ENCODE peak calls at places on chromosomes 7 and 10, in six cellular contexts. K, L, H, N, S and M are unnamed samples.

GRCh38 chr7:155811560-155811894 is 736 bp downstream of the SHH start:
- DNase-seq in K (no peak), L (no peak), H (no peak), N (no peak), S (no peak), M (no peak)

GRCh38 chr10:56318816-56319215 is 42.2 kb downstream of the ZWINT start:
- DNase-seq in K (no peak), L (no peak), H (no peak), N (no peak), S (no peak), M (no peak)

GRCh38 chr7:156113733-156114132 is 301.5 kb upstream of the SHH start:
- DNase-seq in K (peak), L (no peak), H (no peak), N (no peak), S (no peak), M (no peak)

GRCh38 chr7:5197811-5198210 is 7.8 kb downstream of the WIPI2 start:
- DNase-seq in K (no peak), L (no peak), H (no peak), N (no peak), S (no peak), M (no peak)

GRCh38 chr7:69204936-69205335 is 393.3 kb upstream of the AUTS2 start:
- DNase-seq in K (no peak), L (no peak), H (no peak), N (no peak), S (peak), M (no peak)

GRCh38 chr10:38102889-38103288 is 8.8 kb downstream of the ZNF37A start:
- DNase-seq in K (no peak), L (no peak), H (no peak), N (no peak), S (no peak), M (no peak)

GRCh38 chr10:50360486-50360885 is 109.2 kb upstream of the ASAH2 start:
- DNase-seq in K (no peak), L (no peak), H (no peak), N (no peak), S (peak), M (no peak)

GRCh38 chr10:30758341-30758740 is 128.8 kb upstream of the LYZL2 start:
- DNase-seq in K (no peak), L (no peak), H (no peak), N (no peak), S (peak), M (no peak)

GRCh38 chr10:57849726-57850357 is 417.9 kb downstream of the IPMK start:
- DNase-seq in K (peak), L (no peak), H (peak), N (no peak), S (peak), M (no peak)

GRCh38 chr7:50068026-50068425 is 25.0 kb downstream of the ZPBP start:
- DNase-seq in K (peak), L (no peak), H (peak), N (no peak), S (peak), M (no peak)

GRCh38 chr10:1344846-1345245 is 288.7 kb downstream of the WDR37 start:
- DNase-seq in K (no peak), L (no peak), H (no peak), N (no peak), S (no peak), M (no peak)

GRCh38 chr10:3806603-3807002 is 21.6 kb upstream of the KLF6 start:
- DNase-seq in K (no peak), L (no peak), H (no peak), N (no peak), S (peak), M (no peak)

GRCh38 chr10:111511751-111512150 is 434.9 kb downstream of the ADRA2A start:
- DNase-seq in K (no peak), L (peak), H (no peak), N (no peak), S (no peak), M (no peak)

GRCh38 chr10:71688256-71688655 is 31.3 kb downstream of the C10orf105 start:
- DNase-seq in K (no peak), L (no peak), H (no peak), N (no peak), S (no peak), M (no peak)

GRCh38 chr10:2985729-2986232 is 81.6 kb upstream of the PFKP start:
- DNase-seq in K (peak), L (no peak), H (no peak), N (no peak), S (no peak), M (no peak)

GRCh38 chr10:97777148-97777547 is 5.3 kb upstream of the SFRP5 start:
- DNase-seq in K (no peak), L (no peak), H (no peak), N (no peak), S (no peak), M (no peak)

GRCh38 chr10:71285180-71285545 is 33.9 kb upstream of the SLC29A3 start:
- DNase-seq in K (peak), L (peak), H (peak), N (peak), S (peak), M (peak)

GRCh38 chr7:140060788-140061606 is 1.8 kb downstream of the PARP12 start:
- DNase-seq in K (no peak), L (no peak), H (no peak), N (peak), S (peak), M (no peak)

GRCh38 chr7:85104432-85105205 is 82.2 kb downstream of the SEMA3D start:
- DNase-seq in K (peak), L (no peak), H (peak), N (no peak), S (peak), M (no peak)

GRCh38 chr10:71746344-71747037 is 26.8 kb downstream of the VSIR start:
- DNase-seq in K (no peak), L (no peak), H (no peak), N (peak), S (peak), M (peak)

GRCh38 chr10:48509061-48509772 is 95.7 kb downstream of the ARHGAP22 start:
- DNase-seq in K (no peak), L (no peak), H (no peak), N (peak), S (no peak), M (no peak)

GRCh38 chr7:98982686-98983085 is 104.4 kb downstream of the TRRAP start:
- DNase-seq in K (no peak), L (no peak), H (no peak), N (peak), S (no peak), M (no peak)

DNA sequence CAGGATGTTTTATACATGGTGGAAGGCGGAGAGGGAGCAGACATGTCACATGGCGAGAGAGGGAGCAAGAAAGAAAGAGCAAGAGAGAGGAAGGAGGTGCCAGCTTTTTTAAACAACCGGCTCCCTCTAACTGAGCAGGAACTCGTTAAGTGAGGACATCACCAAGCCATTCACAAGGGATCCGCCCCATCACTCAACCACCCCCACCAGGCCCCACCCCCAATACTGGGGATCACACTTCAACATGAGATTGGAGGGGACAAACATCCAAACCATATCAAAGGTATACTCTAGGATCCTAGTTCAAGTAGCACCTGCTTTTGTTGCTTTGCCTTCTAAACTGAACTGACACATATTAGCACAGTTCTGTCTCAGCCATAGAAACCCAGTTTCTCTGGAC is 141.9 kb upstream of the KLF14 start:
- DNase-seq in K (no peak), L (no peak), H (no peak), N (no peak), S (no peak), M (no peak)
- H3K27ac ChIP-seq in K (peak), L (no peak), H (peak), N (no peak), S (no peak), M (no peak)

GRCh38 chr7:104793066-104793465 is 220.9 kb upstream of the KMT2E start:
- DNase-seq in K (no peak), L (no peak), H (no peak), N (no peak), S (peak), M (no peak)
- H3K27ac ChIP-seq in K (no peak), L (no peak), H (no peak), N (no peak), S (no peak), M (no peak)

DNA sequence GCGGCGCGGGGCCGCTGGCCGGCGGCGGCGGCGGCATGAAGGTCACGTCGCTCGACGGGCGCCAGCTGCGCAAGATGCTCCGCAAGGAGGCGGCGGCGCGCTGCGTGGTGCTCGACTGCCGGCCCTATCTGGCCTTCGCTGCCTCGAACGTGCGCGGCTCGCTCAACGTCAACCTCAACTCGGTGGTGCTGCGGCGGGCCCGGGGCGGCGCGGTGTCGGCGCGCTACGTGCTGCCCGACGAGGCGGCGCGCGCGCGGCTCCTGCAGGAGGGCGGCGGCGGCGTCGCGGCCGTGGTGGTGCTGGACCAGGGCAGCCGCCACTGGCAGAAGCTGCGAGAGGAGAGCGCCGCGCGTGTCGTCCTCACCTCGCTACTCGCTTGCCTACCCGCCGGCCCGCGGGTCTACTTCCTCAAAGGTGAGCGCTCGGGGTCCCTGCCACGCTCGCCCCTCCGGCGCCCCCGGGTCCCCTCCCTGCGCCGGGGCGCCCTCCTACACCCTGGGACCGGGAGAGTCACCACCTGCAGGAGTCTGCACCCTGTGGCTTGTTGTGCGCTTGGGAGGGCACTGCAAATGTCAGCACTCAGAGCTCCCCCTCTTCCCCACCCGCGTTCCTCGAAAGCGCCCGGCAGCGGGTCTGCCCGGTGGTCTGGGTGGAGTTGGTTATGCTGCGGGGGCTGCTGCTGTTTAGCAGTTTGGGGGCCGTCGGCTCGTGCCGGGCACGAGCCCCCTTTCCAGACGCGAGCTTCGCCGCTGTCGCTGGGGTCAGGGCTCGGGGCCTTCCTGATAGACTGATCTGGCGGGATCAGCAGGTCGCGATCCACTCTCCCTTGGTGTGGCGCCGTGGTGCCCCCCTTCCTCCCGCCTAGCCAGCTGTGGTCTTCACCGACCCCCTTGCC is 627 bp downstream of the DUSP5 start:
- DNase-seq in K (no peak), L (no peak), H (peak), N (peak), S (peak), M (peak)
- H3K27ac ChIP-seq in K (peak), L (no peak), H (peak), N (peak), S (peak), M (peak)

GRCh38 chr7:82053453-82054032 is 283.7 kb upstream of the HGF start:
- DNase-seq in K (no peak), L (no peak), H (no peak), N (no peak), S (no peak), M (no peak)

GRCh38 chr7:82049442-82049841 is 279.6 kb upstream of the HGF start:
- DNase-seq in K (no peak), L (no peak), H (peak), N (no peak), S (peak), M (no peak)

GRCh38 chr7:82050134-82050533 is 280.3 kb upstream of the HGF start:
- DNase-seq in K (peak), L (no peak), H (peak), N (no peak), S (peak), M (no peak)

GRCh38 chr7:82050792-82051191 is 280.9 kb upstream of the HGF start:
- DNase-seq in K (no peak), L (no peak), H (peak), N (no peak), S (peak), M (no peak)

DNA sequence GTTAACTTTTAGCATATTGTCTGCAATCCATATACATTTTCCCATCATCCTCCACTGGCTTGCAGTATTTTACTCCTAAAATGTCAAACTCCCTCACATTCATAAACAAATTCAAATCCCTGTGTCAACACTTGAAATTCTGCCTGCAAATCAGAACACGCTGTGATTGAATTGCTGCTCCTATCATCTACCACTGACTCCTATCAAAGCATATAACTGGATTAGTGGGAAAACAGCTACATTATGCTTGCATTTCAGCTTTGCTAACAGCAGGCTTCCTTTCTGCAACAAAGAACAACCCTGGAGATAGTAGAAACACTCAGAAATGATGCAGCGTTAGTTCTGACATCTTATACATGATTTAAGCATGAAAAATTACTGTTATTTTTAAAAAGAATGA is 281.8 kb upstream of the HGF start:
- DNase-seq in K (no peak), L (no peak), H (peak), N (no peak), S (peak), M (no peak)
- H3K27ac ChIP-seq in K (no peak), L (no peak), H (peak), N (no peak), S (no peak), M (no peak)